ENCODE peak calls at places on chromosomes 6 and 20, in five cellular contexts. O is activated CD4-positive, CD25-positive, alpha-beta regulatory T cell; U is left ventricle myocardium superior; P is posterior cingulate gyrus; N is HAP-1. Q is an unnamed sample.

GRCh38 chr6:157312733-157313132 is 10.6 kb downstream of the TMEM242 start:
- DNase-seq in U (no peak), O (no peak), P (no peak), N (no peak), Q (no peak)

GRCh38 chr20:57259179-57260021 is 7.0 kb downstream of the BMP7 start:
- DNase-seq in O (no peak), U (peak), N (no peak), P (peak), Q (no peak)

GRCh38 chr6:1724616-1725015 is 114.9 kb downstream of the FOXC1 start:
- DNase-seq in N (peak), U (peak), O (no peak), P (no peak), Q (no peak)

GRCh38 chr6:41531591-41532582 is 14.3 kb upstream of the FOXP4 start:
- DNase-seq in N (no peak), U (no peak), O (no peak), P (no peak), Q (no peak)

GRCh38 chr6:134519456-134519855 is 201.5 kb upstream of the SGK1 start:
- DNase-seq in P (no peak), U (peak), N (no peak), O (no peak), Q (no peak)

GRCh38 chr6:138563650-138564049 is 64.4 kb upstream of the NHSL1 start:
- DNase-seq in N (no peak), U (no peak), O (no peak), P (no peak), Q (no peak)

GRCh38 chr6:16766043-16766521 is 4.8 kb upstream of the ATXN1 start:
- DNase-seq in O (no peak), P (no peak), N (no peak), U (no peak), Q (no peak)

GRCh38 chr20:35947489-35947888 is 6.8 kb downstream of the SCAND1 start:
- DNase-seq in P (no peak), N (no peak), U (no peak), O (no peak), Q (no peak)

GRCh38 chr6:54244430-54244829 is 63.8 kb upstream of the TINAG start:
- DNase-seq in U (no peak), P (no peak), O (no peak), N (peak), Q (no peak)

GRCh38 chr6:33604941-33605854 is 15.9 kb upstream of the ITPR3 start:
- DNase-seq in O (no peak), N (no peak), U (no peak), P (no peak), Q (no peak)

GRCh38 chr6:43778131-43778857 is 8.3 kb downstream of the VEGFA start:
- DNase-seq in O (no peak), P (no peak), N (no peak), U (no peak), Q (no peak)

GRCh38 chr6:36827261-36828079 is 11.8 kb downstream of the CPNE5 start:
- DNase-seq in U (no peak), P (no peak), O (no peak), N (no peak), Q (no peak)

GRCh38 chr6:47737406-47737805 is 39.0 kb downstream of the ADGRF4 start:
- DNase-seq in P (peak), O (no peak), U (no peak), N (no peak), Q (no peak)

GRCh38 chr20:23119456-23120216 is 33.5 kb upstream of the CD93 start:
- DNase-seq in U (no peak), N (no peak), P (no peak), O (no peak), Q (no peak)

GRCh38 chr6:93323630-93324029 is 95.7 kb downstream of the EPHA7 start:
- DNase-seq in P (no peak), U (no peak), N (no peak), O (no peak), Q (no peak)

GRCh38 chr6:16238057-16238657 is at the start of gene GMPR:
- DNase-seq in N (peak), O (peak), P (peak), U (peak), Q (peak)

GRCh38 chr6:43628392-43629103 is 516 bp downstream of the GTPBP2 start:
- DNase-seq in P (no peak), U (no peak), N (peak), O (peak), Q (peak)

GRCh38 chr6:149212892-149213786 is 104.4 kb upstream of the TAB2 start:
- DNase-seq in N (no peak), U (no peak), O (no peak), P (no peak), Q (no peak)

GRCh38 chr6:148509789-148510581 is 167.3 kb downstream of the SASH1 start:
- DNase-seq in U (peak), N (peak), P (no peak), O (no peak), Q (no peak)

GRCh38 chr6:141658721-141659120 is 474.0 kb upstream of the GJE1 start:
- DNase-seq in N (no peak), O (no peak), P (no peak), U (no peak), Q (no peak)

Q was measured in cerebellum.